ENCODE peak calls at places on chromosomes 3 and 15, in ten cellular contexts. E, D, Q, A, N, Z, L, G, T and H are unnamed samples.
A peak's percentile ranks its signal among the peaks of the same experiment; 100 is the strongest.

GRCh38 chr3:159271799-159272512 is 470.1 kb downstream of the MFSD1 start:
- DNase-seq in E (no peak), D (no peak), Q (no peak), A (no peak), N (no peak), Z (no peak), L (no peak), G (no peak), T (no peak), H (no peak)

GRCh38 chr3:42012378-42012934 is 50.6 kb upstream of the ULK4 start:
- DNase-seq in E (no peak), D (no peak), Q (no peak), A (no peak), N (no peak), Z (no peak), L (no peak), G (no peak), T (no peak), H (no peak)

GRCh38 chr15:78208341-78208844 is 26.0 kb downstream of the ACSBG1 start:
- DNase-seq in E (no peak), D (no peak), Q (no peak), A (no peak), N (no peak), Z (no peak), L (peak; percentile 62), G (no peak), T (no peak), H (no peak)

GRCh38 chr15:26242565-26242964 is 379.4 kb upstream of the ATP10A start:
- DNase-seq in E (no peak), D (no peak), Q (no peak), A (no peak), N (no peak), Z (no peak), L (no peak), G (no peak), T (no peak), H (no peak)

GRCh38 chr3:123700791-123701712 is 116.2 kb upstream of the HACD2 start:
- DNase-seq in E (no peak), D (no peak), Q (no peak), A (no peak), N (no peak), Z (no peak), L (no peak), G (no peak), T (no peak), H (no peak)

GRCh38 chr3:123521179-123521969 is 63.5 kb downstream of the HACD2 start:
- DNase-seq in E (no peak), D (no peak), Q (peak; percentile 14), A (no peak), N (no peak), Z (no peak), L (no peak), G (no peak), T (peak; percentile 46), H (peak; percentile 20)

GRCh38 chr15:29133321-29133720 is 136.3 kb downstream of the NSMCE3 start:
- DNase-seq in E (no peak), D (no peak), Q (no peak), A (no peak), N (no peak), Z (no peak), L (peak; percentile 41), G (no peak), T (no peak), H (no peak)

GRCh38 chr3:102179321-102180290 is 255.2 kb upstream of the ZPLD1 start:
- DNase-seq in E (no peak), D (no peak), Q (peak; percentile 56), A (peak; percentile 62), N (no peak), Z (no peak), L (no peak), G (no peak), T (peak; percentile 45), H (no peak)

DNA sequence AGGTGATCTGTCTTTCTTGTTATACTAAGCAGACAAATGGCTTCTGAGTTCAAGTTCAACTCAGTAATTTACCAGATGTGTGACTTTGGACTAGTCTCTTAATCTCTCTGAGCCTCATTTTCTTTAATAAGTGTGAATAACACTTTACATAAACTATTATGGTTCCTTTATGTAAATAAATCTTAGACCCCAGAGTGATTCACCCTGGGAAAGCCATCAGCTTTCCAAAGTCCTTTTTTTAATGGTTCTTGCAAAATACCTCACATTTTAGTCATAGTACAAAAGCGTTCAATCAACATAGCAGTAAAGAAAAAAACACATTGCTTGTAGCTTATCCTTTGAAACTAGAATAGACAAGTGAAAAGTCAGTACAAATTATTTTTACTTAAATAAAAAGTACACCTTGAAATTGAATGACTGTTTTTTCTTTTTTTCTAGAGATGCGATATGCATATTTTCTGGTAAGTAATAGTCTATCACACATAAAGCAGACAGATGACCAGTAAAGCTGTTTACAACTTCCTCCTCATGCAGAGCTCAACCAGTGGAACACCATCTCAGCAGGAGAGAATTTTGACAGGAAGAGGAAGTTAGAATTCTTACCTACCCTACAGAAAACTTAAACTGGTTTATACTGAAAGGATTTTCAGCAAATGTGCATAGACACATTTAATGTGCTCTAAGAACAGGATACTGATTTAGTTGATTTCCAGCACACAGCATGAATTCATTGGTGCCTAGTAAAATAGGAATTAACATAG is 123.0 kb upstream of the AGBL1 start:
- DNase-seq in E (no peak), D (no peak), Q (peak; percentile 66), A (no peak), N (no peak), Z (no peak), L (no peak), G (no peak), T (no peak), H (no peak)
- H3K4me3 ChIP-seq in E (no peak overlapping the region), D (no peak overlapping the region), Q (no peak overlapping the region), A (no peak overlapping the region), N (no peak overlapping the region), Z (no peak overlapping the region), L (no peak overlapping the region), G (no peak overlapping the region), T (no peak overlapping the region), H (no peak overlapping the region)

GRCh38 chr15:31202953-31203352 is 101.4 kb upstream of the TRPM1 start:
- DNase-seq in E (no peak), D (no peak), Q (no peak), A (no peak), N (no peak), Z (no peak), L (no peak), G (no peak), T (no peak), H (no peak)

GRCh38 chr15:31207246-31207645 is 105.7 kb upstream of the TRPM1 start:
- DNase-seq in E (no peak), D (no peak), Q (no peak), A (no peak), N (no peak), Z (no peak), L (no peak), G (no peak), T (no peak), H (no peak)

GRCh38 chr15:31203999-31204398 is 102.5 kb upstream of the TRPM1 start:
- DNase-seq in E (no peak), D (no peak), Q (no peak), A (no peak), N (no peak), Z (no peak), L (no peak), G (no peak), T (no peak), H (no peak)

GRCh38 chr15:31208804-31209203 is 107.3 kb upstream of the TRPM1 start:
- DNase-seq in E (no peak), D (no peak), Q (no peak), A (no peak), N (no peak), Z (no peak), L (no peak), G (no peak), T (no peak), H (no peak)

DNA sequence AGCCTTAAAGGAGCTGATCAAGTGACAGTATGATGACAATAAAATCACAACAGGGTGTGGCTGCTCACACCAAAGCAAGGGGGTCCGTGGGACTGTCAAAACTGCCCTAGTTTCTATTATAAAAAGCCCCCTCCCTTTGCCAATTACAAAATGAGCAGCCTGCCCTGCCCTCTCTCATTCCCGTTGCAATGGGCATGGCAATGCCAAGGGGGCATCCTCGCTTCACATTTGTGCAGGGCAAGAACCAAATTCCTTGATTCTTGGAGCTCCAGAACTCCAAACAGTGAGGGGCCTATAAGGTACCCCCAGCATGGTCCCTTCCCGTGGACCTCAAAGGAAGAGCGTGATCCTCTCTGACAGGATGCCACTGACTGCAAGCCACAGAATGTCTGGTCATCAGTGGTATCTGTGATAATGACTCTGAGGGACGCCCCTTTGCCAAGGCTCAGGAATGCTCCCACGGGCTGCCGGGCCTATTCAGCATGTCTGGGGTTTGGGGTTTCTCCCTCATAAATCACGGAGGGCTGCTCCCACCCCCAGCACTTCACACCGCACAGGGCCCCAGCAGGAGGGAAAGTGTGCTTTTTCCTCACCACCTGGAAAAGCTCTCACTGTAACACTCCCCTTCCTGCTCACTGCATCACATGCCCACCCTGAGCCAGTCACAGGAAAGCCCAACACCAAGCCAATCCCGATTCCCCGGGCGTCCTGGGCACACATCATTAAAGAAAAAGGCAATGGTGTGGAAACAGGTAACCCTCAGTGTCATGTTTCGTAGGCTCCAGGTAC is 105.1 kb upstream of the TRPM1 start:
- DNase-seq in E (no peak), D (no peak), Q (no peak), A (no peak), N (no peak), Z (no peak), L (no peak), G (no peak), T (no peak), H (no peak)
- TF ChIP-seq CTCF in E (no peak), D (peak; percentile 32), Q (no peak), A (peak; percentile 22), N (peak; percentile 12), Z (no peak), L (no peak), G (no peak), T (no peak), H (no peak)

GRCh38 chr3:28576590-28577220 is 228.1 kb upstream of the AZI2 start:
- DNase-seq in E (no peak), D (no peak), Q (no peak), A (no peak), N (no peak), Z (no peak), L (no peak), G (no peak), T (no peak), H (no peak)
- H3K4me3 ChIP-seq in E (peak overlapping the region; percentile 78), D (no peak overlapping the region), Q (peak overlapping the region; percentile 50), A (no peak overlapping the region), N (peak overlapping the region; percentile 45), Z (no peak overlapping the region), L (peak overlapping the region; percentile 58), G (peak overlapping the region; percentile 74), T (no peak overlapping the region), H (peak overlapping the region; percentile 44)

GRCh38 chr3:128621234-128621633 is 29.4 kb downstream of the RPN1 start:
- DNase-seq in E (no peak), D (no peak), Q (no peak), A (no peak), N (no peak), Z (no peak), L (no peak), G (no peak), T (no peak), H (no peak)

GRCh38 chr3:128619146-128619890 is 31.3 kb downstream of the RPN1 start:
- DNase-seq in E (no peak), D (peak; percentile 61), Q (no peak), A (peak; percentile 87), N (no peak), Z (peak; percentile 31), L (no peak), G (no peak), T (peak; percentile 64), H (peak; percentile 34)

GRCh38 chr3:128620268-128620691 is 30.3 kb downstream of the RPN1 start:
- DNase-seq in E (no peak), D (no peak), Q (no peak), A (no peak), N (no peak), Z (no peak), L (no peak), G (no peak), T (no peak), H (no peak)

GRCh38 chr3:128623762-128624176 is 26.8 kb downstream of the RPN1 start:
- DNase-seq in E (no peak), D (no peak), Q (no peak), A (peak; percentile 86), N (no peak), Z (no peak), L (no peak), G (no peak), T (peak; percentile 15), H (no peak)

GRCh38 chr3:128621931-128622330 is 28.7 kb downstream of the RPN1 start:
- DNase-seq in E (no peak), D (no peak), Q (no peak), A (no peak), N (no peak), Z (no peak), L (no peak), G (no peak), T (no peak), H (no peak)
- TF ChIP-seq CTCF in E (no peak), D (no peak), Q (no peak), A (no peak), N (no peak), Z (no peak), L (no peak), G (no peak), T (no peak), H (no peak)